ENCODE peak calls at places on chromosome 18, in eight cellular contexts. One of them, this sample, is unnamed.

GRCh38 chr18:48944634-48945033 is 6.1 kb downstream of the SMAD7 start:
- DNase-seq in occipital lobe: no peak
- DNase-seq in AG04449: no peak
- DNase-seq in neural progenitor cell: no peak
- DNase-seq in AG09309: no peak
- DNase-seq in sciatic nerve: no peak
- DNase-seq in kidney: no peak
- DNase-seq in HT1080: no peak
- DNase-seq in this sample: no peak

GRCh38 chr18:11673560-11673959 is 15.5 kb upstream of the GNAL start:
- DNase-seq in neural progenitor cell: no peak
- DNase-seq in HT1080: no peak
- DNase-seq in sciatic nerve: no peak
- DNase-seq in AG04449: no peak
- DNase-seq in AG09309: no peak
- DNase-seq in kidney: no peak
- DNase-seq in occipital lobe: no peak
- DNase-seq in this sample: no peak

GRCh38 chr18:67300498-67300897 is 216.0 kb downstream of the DSEL start:
- DNase-seq in neural progenitor cell: peak; percentile 27
- DNase-seq in kidney: no peak
- DNase-seq in AG09309: no peak
- DNase-seq in occipital lobe: no peak
- DNase-seq in sciatic nerve: no peak
- DNase-seq in HT1080: no peak
- DNase-seq in AG04449: no peak
- DNase-seq in this sample: no peak

GRCh38 chr18:48203288-48203945 is 205.8 kb downstream of the ZBTB7C start:
- DNase-seq in occipital lobe: no peak
- DNase-seq in HT1080: no peak
- DNase-seq in kidney: no peak
- DNase-seq in sciatic nerve: no peak
- DNase-seq in AG04449: no peak
- DNase-seq in AG09309: no peak
- DNase-seq in neural progenitor cell: no peak
- DNase-seq in this sample: no peak

GRCh38 chr18:7657937-7658336 is 90.8 kb downstream of the PTPRM start:
- DNase-seq in neural progenitor cell: no peak
- DNase-seq in HT1080: no peak
- DNase-seq in occipital lobe: no peak
- DNase-seq in AG04449: no peak
- DNase-seq in AG09309: no peak
- DNase-seq in sciatic nerve: no peak
- DNase-seq in kidney: no peak
- DNase-seq in this sample: no peak

GRCh38 chr18:70024088-70024487 is 76.4 kb upstream of the CD226 start:
- DNase-seq in AG04449: no peak
- DNase-seq in neural progenitor cell: no peak
- DNase-seq in sciatic nerve: no peak
- DNase-seq in occipital lobe: no peak
- DNase-seq in HT1080: no peak
- DNase-seq in AG09309: no peak
- DNase-seq in kidney: no peak
- DNase-seq in this sample: no peak

GRCh38 chr18:57801379-57802165 is 1.5 kb downstream of the ATP8B1 start:
- DNase-seq in occipital lobe: no peak
- DNase-seq in sciatic nerve: no peak
- DNase-seq in kidney: no peak
- DNase-seq in HT1080: no peak
- DNase-seq in AG04449: no peak
- DNase-seq in AG09309: no peak
- DNase-seq in neural progenitor cell: peak; percentile 34
- DNase-seq in this sample: no peak

GRCh38 chr18:27964811-27965210 is 212.1 kb downstream of the CDH2 start:
- DNase-seq in kidney: no peak
- DNase-seq in occipital lobe: no peak
- DNase-seq in HT1080: peak; percentile 52
- DNase-seq in neural progenitor cell: no peak
- DNase-seq in sciatic nerve: no peak
- DNase-seq in AG09309: no peak
- DNase-seq in AG04449: no peak
- DNase-seq in this sample: no peak

This sample was measured in AG09319.